ENCODE peak calls at places on chromosome 3, in five cellular contexts. L is left ventricle myocardium inferior; Y is kidney; I is HTR-8/SVneo; W is activated naive CD8-positive, alpha-beta T cell treated with anti-CD3 and anti-CD28 coated beads, Interleukin-2, amount 50 U/mL, for 24 hours. Z is an unnamed sample.

GRCh38 chr3:72761410-72761809 is 86.8 kb downstream of the SHQ1 start:
- DNase-seq in L (no peak), Y (no peak), I (no peak), W (no peak), Z (no peak)

GRCh38 chr3:45479627-45480026 is 91.3 kb downstream of the LARS2 start:
- DNase-seq in L (no peak), Y (no peak), I (peak), W (no peak), Z (peak)

GRCh38 chr3:186663351-186664118 is 2.3 kb upstream of the HRG start:
- DNase-seq in L (no peak), Y (no peak), I (no peak), W (no peak), Z (no peak)

GRCh38 chr3:58216496-58217197 is 5.9 kb upstream of the DNASE1L3 start:
- DNase-seq in L (no peak), Y (no peak), I (no peak), W (no peak), Z (no peak)

GRCh38 chr3:58143417-58144055 is 67.2 kb downstream of the DNASE1L3 start:
- DNase-seq in L (no peak), Y (peak), I (no peak), W (no peak), Z (no peak)

GRCh38 chr3:186003610-186004009 is 65.8 kb upstream of the TRA2B start:
- DNase-seq in L (no peak), Y (no peak), I (no peak), W (no peak), Z (no peak)

GRCh38 chr3:15815696-15816095 is 17.9 kb upstream of the ANKRD28 start:
- DNase-seq in L (no peak), Y (no peak), I (peak), W (no peak), Z (peak)

GRCh38 chr3:22734207-22734606 is 468.9 kb upstream of the UBE2E2 start:
- DNase-seq in L (no peak), Y (no peak), I (no peak), W (no peak), Z (no peak)

GRCh38 chr3:188389711-188390346 is 235.9 kb downstream of the LPP start:
- DNase-seq in L (peak), Y (peak), I (no peak), W (peak), Z (no peak)

GRCh38 chr3:129705274-129705673 is 98.8 kb upstream of the PLXND1 start:
- DNase-seq in L (no peak), Y (no peak), I (no peak), W (no peak), Z (no peak)

GRCh38 chr3:85397434-85397833 is 438.6 kb downstream of the CADM2 start:
- DNase-seq in L (no peak), Y (no peak), I (no peak), W (no peak), Z (no peak)

GRCh38 chr3:170500462-170500861 is 81.8 kb downstream of the CLDN11 start:
- DNase-seq in L (no peak), Y (no peak), I (no peak), W (no peak), Z (no peak)

GRCh38 chr3:149971403-149972075 is 844 bp upstream of the PFN2 start:
- DNase-seq in L (peak), Y (peak), I (no peak), W (peak), Z (peak)

GRCh38 chr3:15377961-15378791 is 45.8 kb upstream of the SH3BP5 start:
- DNase-seq in L (peak), Y (peak), I (peak), W (peak), Z (peak)

GRCh38 chr3:12034440-12034839 is 30.3 kb downstream of the SYN2 start:
- DNase-seq in L (no peak), Y (no peak), I (no peak), W (no peak), Z (no peak)

GRCh38 chr3:171181907-171182690 is 155.6 kb upstream of the SLC2A2 start:
- DNase-seq in L (no peak), Y (no peak), I (no peak), W (no peak), Z (no peak)

GRCh38 chr3:81869380-81869779 is 107.9 kb upstream of the GBE1 start:
- DNase-seq in L (no peak), Y (no peak), I (no peak), W (no peak), Z (no peak)

GRCh38 chr3:19702416-19703078 is 231.5 kb downstream of the EFHB start:
- DNase-seq in L (no peak), Y (peak), I (no peak), W (no peak), Z (no peak)

GRCh38 chr3:94654096-94654495 is 591.2 kb downstream of the NSUN3 start:
- DNase-seq in L (no peak), Y (no peak), I (no peak), W (no peak), Z (no peak)

GRCh38 chr3:172256101-172256687 is 192.1 kb downstream of the GHSR start:
- DNase-seq in L (no peak), Y (no peak), I (no peak), W (no peak), Z (no peak)

GRCh38 chr3:43870110-43870509 is 179.4 kb downstream of the ABHD5 start:
- DNase-seq in L (no peak), Y (no peak), I (peak), W (no peak), Z (peak)

GRCh38 chr3:186220365-186220764 is 111.5 kb upstream of the ETV5 start:
- DNase-seq in L (no peak), Y (no peak), I (no peak), W (peak), Z (no peak)

GRCh38 chr3:56484525-56485024 is 16.3 kb upstream of the ERC2 start:
- DNase-seq in L (no peak), Y (no peak), I (no peak), W (no peak), Z (no peak)

GRCh38 chr3:158456114-158456513 is 114.9 kb upstream of the MLF1 start:
- DNase-seq in L (no peak), Y (no peak), I (no peak), W (no peak), Z (no peak)

GRCh38 chr3:13823692-13824091 is 56.2 kb downstream of the WNT7A start:
- DNase-seq in L (no peak), Y (no peak), I (no peak), W (no peak), Z (no peak)

GRCh38 chr3:137766069-137766960 is 2.2 kb downstream of the SOX14 start:
- DNase-seq in L (no peak), Y (no peak), I (no peak), W (no peak), Z (no peak)

GRCh38 chr3:150309557-150309956 is 98.5 kb upstream of the TSC22D2 start:
- DNase-seq in L (no peak), Y (no peak), I (peak), W (no peak), Z (no peak)

GRCh38 chr3:11907667-11908660 is 61.3 kb upstream of the TAMM41 start:
- DNase-seq in L (no peak), Y (no peak), I (no peak), W (no peak), Z (no peak)

Z was measured in amniotic stem cell.